ENCODE peak calls at places on chromosomes 5 and 9, in seven cellular contexts. R is GM12878; S is Calu3; J is right cardiac atrium; Y is fibroblast of pulmonary artery; C is neural crest cell; H is stimulated activated CD8-positive, alpha-beta memory T cell treated with anti-CD3 and anti-CD28 coated beads, Interleukin-2, amount 100 ng/mL, for 48 hours. L is an unnamed sample.

GRCh38 chr9:75918154-75918553 is 27.7 kb downstream of the PCSK5 start:
- DNase-seq in R (no peak), H (no peak), Y (no peak), C (no peak), S (peak; percentile 57), J (no peak), L (no peak)

GRCh38 chr9:110391826-110392485 is 54.3 kb upstream of the TXNDC8 start:
- DNase-seq in R (no peak), J (no peak), H (no peak), S (no peak), Y (no peak), C (no peak), L (no peak)

GRCh38 chr9:135330307-135330631 is 149.3 kb upstream of the PPP1R26 start:
- DNase-seq in S (no peak), Y (no peak), J (peak; percentile 12), R (no peak), C (peak; percentile 0), H (no peak), L (no peak)

GRCh38 chr9:19464764-19465570 is 56.2 kb downstream of the ACER2 start:
- DNase-seq in R (no peak), Y (peak; percentile 88), C (peak; percentile 79), H (peak; percentile 52), J (peak; percentile 86), S (peak; percentile 78), L (peak; percentile 63)

GRCh38 chr9:130240410-130241197 is 25.0 kb upstream of the HMCN2 start:
- DNase-seq in S (peak; percentile 58), J (peak; percentile 73), H (no peak), R (peak; percentile 54), C (peak; percentile 33), Y (peak; percentile 77), L (peak; percentile 71)

GRCh38 chr9:130364619-130365322 is 80.0 kb upstream of the ASS1 start:
- DNase-seq in C (no peak), S (no peak), R (no peak), J (no peak), H (no peak), Y (no peak), L (no peak)

GRCh38 chr5:154756203-154756870 is 1.2 kb downstream of the LARP1 start:
- DNase-seq in C (peak; percentile 33), Y (no peak), S (peak; percentile 72), J (peak; percentile 84), H (no peak), R (no peak), L (peak; percentile 46)

GRCh38 chr5:135062216-135063055 is 28.4 kb upstream of the PITX1 start:
- DNase-seq in Y (no peak), S (no peak), J (no peak), R (no peak), H (no peak), C (no peak), L (no peak)

GRCh38 chr5:54718647-54719046 is 201.1 kb downstream of the SNX18 start:
- DNase-seq in H (no peak), J (peak; percentile 84), R (no peak), S (no peak), C (no peak), Y (peak; percentile 59), L (no peak)

GRCh38 chr9:86978986-86979385 is 31.7 kb upstream of the GAS1 start:
- DNase-seq in J (no peak), R (no peak), C (no peak), H (no peak), Y (peak; percentile 60), S (no peak), L (no peak)

GRCh38 chr5:112977440-112977861 is 853 bp downstream of the DCP2 start:
- DNase-seq in S (no peak), J (no peak), R (no peak), C (no peak), H (no peak), Y (no peak), L (peak; percentile 48)

GRCh38 chr9:87334366-87334765 is 163.3 kb upstream of the DAPK1 start:
- DNase-seq in J (no peak), R (no peak), S (no peak), Y (no peak), H (no peak), C (no peak), L (no peak)

GRCh38 chr5:71658916-71659661 is 60.0 kb upstream of the CARTPT start:
- DNase-seq in H (no peak), J (no peak), S (no peak), C (no peak), Y (peak; percentile 3), R (no peak), L (peak; percentile 41)

GRCh38 chr9:4126996-4127395 is 172.9 kb downstream of the GLIS3 start:
- DNase-seq in J (no peak), C (no peak), H (no peak), S (no peak), Y (peak; percentile 68), R (no peak), L (no peak)

GRCh38 chr5:37859805-37860204 is 20.0 kb upstream of the GDNF start:
- DNase-seq in C (no peak), S (no peak), J (no peak), Y (no peak), H (no peak), R (peak; percentile 75), L (no peak)

GRCh38 chr5:87872986-87873385 is 395.7 kb downstream of the TMEM161B start:
- DNase-seq in J (no peak), H (no peak), C (no peak), Y (no peak), R (no peak), S (no peak), L (no peak)

GRCh38 chr9:123365287-123365880 is 9.4 kb downstream of the CRB2 start:
- DNase-seq in J (no peak), C (no peak), S (no peak), Y (no peak), H (no peak), R (no peak), L (no peak)